ENCODE peak calls at places on chromosomes 13 and 19, in ten cellular contexts. P is astrocyte; Q is tibial nerve; C is adrenal gland; G is CD8-positive, alpha-beta T cell; N is left ventricle myocardium inferior; O is HepG2; Z is hepatocyte; S is A549; L is heart left ventricle. T is an unnamed sample.
A peak's percentile ranks its signal among the peaks of the same experiment; 100 is the strongest.

GRCh38 chr13:40442826-40443225 is 223.6 kb downstream of the FOXO1 start:
- DNase-seq in L (no peak), S (no peak), G (no peak), Z (no peak), Q (no peak), N (no peak), C (no peak), P (peak; percentile 54), O (peak; percentile 17), T (no peak)

GRCh38 chr13:47256618-47257017 is 359.8 kb upstream of the HTR2A start:
- DNase-seq in C (no peak), G (no peak), Z (no peak), S (no peak), L (no peak), O (no peak), Q (no peak), P (peak; percentile 88), N (no peak), T (peak; percentile 74)

GRCh38 chr19:29384676-29385075 is 141.1 kb upstream of the VSTM2B start:
- DNase-seq in C (no peak), Z (no peak), Q (no peak), P (no peak), S (no peak), N (no peak), G (no peak), O (no peak), L (no peak), T (no peak)

GRCh38 chr13:31310356-31310755 is 110.6 kb downstream of the B3GLCT start:
- DNase-seq in S (no peak), C (no peak), Q (no peak), O (no peak), Z (no peak), N (no peak), P (no peak), L (no peak), G (no peak), T (no peak)

GRCh38 chr13:29543230-29544215 is 52.0 kb downstream of the SLC7A1 start:
- DNase-seq in Q (no peak), L (no peak), G (no peak), C (no peak), O (peak; percentile 12), N (no peak), Z (peak; percentile 39), P (peak; percentile 68), S (no peak), T (no peak)

GRCh38 chr13:97630725-97631124 is 196.8 kb downstream of the RAP2A start:
- DNase-seq in G (no peak), P (no peak), L (no peak), N (no peak), O (no peak), Z (no peak), S (no peak), C (no peak), Q (no peak), T (peak; percentile 9)

GRCh38 chr13:106096661-106097092 is 438.8 kb downstream of the EFNB2 start:
- DNase-seq in L (no peak), C (no peak), N (no peak), P (no peak), O (no peak), Z (peak; percentile 47), S (peak; percentile 45), G (no peak), Q (no peak), T (no peak)

GRCh38 chr13:46035066-46035465 is 17.5 kb downstream of the ZC3H13 start:
- DNase-seq in S (no peak), Z (no peak), G (no peak), Q (no peak), C (no peak), P (no peak), L (no peak), N (no peak), O (no peak), T (no peak)

GRCh38 chr13:109672545-109672944 is 113.8 kb downstream of the IRS2 start:
- DNase-seq in L (no peak), C (no peak), Z (no peak), G (no peak), Q (no peak), P (peak; percentile 36), S (no peak), N (no peak), O (no peak), T (no peak)

GRCh38 chr13:51396352-51396751 is 56.5 kb downstream of the INTS6 start:
- DNase-seq in Z (no peak), C (no peak), P (no peak), G (no peak), N (no peak), S (no peak), O (no peak), Q (no peak), L (no peak), T (peak; percentile 15)

GRCh38 chr13:79637086-79637763 is 156.3 kb downstream of the NDFIP2 start:
- DNase-seq in O (no peak), S (no peak), C (no peak), G (no peak), Z (no peak), L (peak; percentile 83), N (peak; percentile 85), Q (no peak), P (peak; percentile 11), T (peak; percentile 30)

GRCh38 chr13:19178901-19179593 is 2.6 kb downstream of the TUBA3C start:
- DNase-seq in P (no peak), G (no peak), O (no peak), Z (no peak), N (peak; percentile 31), L (no peak), Q (no peak), S (no peak), C (no peak), T (no peak)
- H3K9me3 ChIP-seq in P (peaks cover 7% of the 10 kb centered on the region), G (no peaks in the 10 kb centered on the region), O (no peaks in the 10 kb centered on the region), Z (no peaks in the 10 kb centered on the region), N (peaks cover 10% of the 10 kb centered on the region), L (no peaks in the 10 kb centered on the region), Q (no peaks in the 10 kb centered on the region), S (no peaks in the 10 kb centered on the region), C (no peaks in the 10 kb centered on the region), T (no peaks in the 10 kb centered on the region)

GRCh38 chr13:28237944-28238343 is 99.6 kb downstream of the PAN3 start:
- DNase-seq in G (no peak), Q (no peak), S (no peak), L (no peak), Z (no peak), N (no peak), C (no peak), P (no peak), O (no peak), T (no peak)
- TF ChIP-seq CTCF in G (no peak), Q (no peak), S (no peak), L (no peak), Z (no peak), N (no peak), C (no peak), P (no peak), O (no peak), T (no peak)

DNA sequence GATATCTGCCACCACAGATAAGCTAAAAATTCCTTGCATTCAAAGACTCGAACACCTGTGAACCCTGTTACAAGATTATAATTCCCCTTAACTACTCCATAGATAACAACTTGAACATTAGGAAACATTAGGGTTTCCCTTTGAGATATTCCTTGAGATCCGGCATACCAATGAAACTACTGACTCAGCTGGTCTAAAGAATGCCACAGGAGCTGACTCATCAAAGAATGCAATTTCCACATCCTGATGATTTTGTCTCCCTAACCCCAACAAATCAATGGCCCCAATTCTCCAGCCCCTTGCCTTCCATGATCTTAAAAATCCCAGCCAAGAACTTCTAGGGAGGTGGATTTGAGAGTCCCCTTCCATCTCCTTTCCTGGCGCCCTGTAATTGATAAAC is 35.6 kb upstream of the ZNF599 start:
- DNase-seq in L (no peak), G (no peak), Q (no peak), C (no peak), N (no peak), P (peak; percentile 56), Z (no peak), S (no peak), O (no peak), T (peak; percentile 73)
- H3K9me3 ChIP-seq in L (peaks cover 6% of the 10 kb centered on the region), G (no peaks in the 10 kb centered on the region), Q (no peaks in the 10 kb centered on the region), C (no peaks in the 10 kb centered on the region), N (peaks cover 16% of the 10 kb centered on the region), P (peaks cover 14% of the 10 kb centered on the region), Z (no peaks in the 10 kb centered on the region), S (peaks cover 63% of the 10 kb centered on the region), O (peaks cover 20% of the 10 kb centered on the region), T (no peaks in the 10 kb centered on the region)

DNA sequence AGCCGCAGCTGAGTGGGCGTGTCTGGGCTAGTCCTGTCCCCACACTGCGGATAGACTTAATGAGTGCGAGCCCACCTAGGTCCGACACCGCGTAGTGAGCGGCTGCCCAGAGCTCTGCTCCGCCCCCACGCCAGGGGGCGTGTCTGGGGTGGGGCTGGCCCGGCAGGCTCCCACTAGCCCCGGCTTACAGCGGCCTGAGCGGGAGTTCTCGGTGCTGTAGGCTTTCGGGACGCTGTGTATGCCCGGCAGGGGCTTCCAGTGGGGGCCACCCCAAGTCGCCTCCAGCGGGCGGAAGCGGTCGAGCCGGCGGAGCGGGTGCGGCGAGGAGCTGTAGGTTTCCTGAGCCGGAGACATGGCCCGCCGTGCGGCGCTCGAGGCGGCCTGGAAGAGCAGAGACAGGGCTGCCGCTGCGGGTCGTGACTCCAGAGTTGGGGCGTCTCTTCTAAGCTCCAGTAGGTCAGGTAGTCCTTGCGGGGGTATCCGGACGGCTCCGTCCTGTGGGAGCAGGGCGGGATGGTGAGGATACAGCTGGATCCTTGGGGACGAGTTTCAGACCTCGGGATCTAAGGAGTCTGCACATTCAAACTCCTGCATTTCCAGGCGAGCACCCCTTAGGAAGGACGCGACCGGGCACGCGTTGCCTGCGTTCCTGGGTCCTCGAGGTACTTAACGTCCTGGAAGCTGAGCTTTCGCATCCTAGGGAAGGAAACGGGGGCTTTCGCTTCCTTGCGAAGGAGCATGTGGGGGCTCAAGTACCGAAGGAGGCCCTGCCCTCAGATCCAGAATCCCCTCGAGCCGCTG is 1.2 kb downstream of the CGB7 start:
- DNase-seq in N (peak; percentile 55), O (peak; percentile 23), S (peak; percentile 64), G (peak; percentile 57), C (peak; percentile 48), Z (peak; percentile 74), P (peak; percentile 35), Q (peak; percentile 10), L (peak; percentile 61), T (peak; percentile 69)
- TF ChIP-seq CTCF in N (peak; percentile 56), O (peak; percentile 55), S (peak; percentile 15), G (no peak), C (no peak), Z (peak; percentile 40), P (no peak), Q (peak; percentile 33), L (peak; percentile 29), T (peak; percentile 31)

GRCh38 chr19:58248886-58249285 is 20.2 kb downstream of the ZNF544 start:
- DNase-seq in S (no peak), Z (no peak), P (no peak), C (no peak), L (no peak), N (no peak), Q (no peak), G (no peak), O (no peak), T (no peak)

GRCh38 chr19:58252102-58252685 is 23.5 kb downstream of the ZNF544 start:
- DNase-seq in S (peak; percentile 67), Q (no peak), G (no peak), C (no peak), P (no peak), O (no peak), Z (no peak), L (no peak), N (no peak), T (no peak)
- H3K9me3 ChIP-seq in S (peaks cover 98% of the 10 kb centered on the region), Q (peaks cover 8% of the 10 kb centered on the region), G (peaks cover 52% of the 10 kb centered on the region), C (peaks cover 5% of the 10 kb centered on the region), P (peaks cover 56% of the 10 kb centered on the region), O (peaks cover 92% of the 10 kb centered on the region), Z (peaks cover 79% of the 10 kb centered on the region), L (peaks cover 100% of the 10 kb centered on the region), N (peaks cover 100% of the 10 kb centered on the region), T (peaks cover 23% of the 10 kb centered on the region)

GRCh38 chr13:41740479-41740878 is 220.4 kb downstream of the VWA8 start:
- DNase-seq in C (no peak), P (peak; percentile 8), G (no peak), S (no peak), L (no peak), O (no peak), N (no peak), Z (no peak), Q (no peak), T (no peak)
- TF ChIP-seq CTCF in C (no peak), P (no peak), G (no peak), S (no peak), L (no peak), O (no peak), N (peak; percentile 7), Z (no peak), Q (no peak), T (no peak)